ENCODE peak calls at places on chromosomes 1 and 21, in seven cellular contexts. U is K562, L is stomach, R is A549, H is transverse colon, F is ovary, T is suprapubic skin. Y is an unnamed sample.

GRCh38 chr21:33011462-33011861 is 14.3 kb upstream of the OLIG2 start:
- DNase-seq in H (no peak), U (no peak), R (peak; percentile 76), F (no peak), L (no peak), T (no peak), Y (no peak)

GRCh38 chr1:83882906-83883305 is 116.0 kb downstream of the TTLL7 start:
- DNase-seq in L (no peak), U (peak; percentile 13), F (no peak), T (no peak), R (peak; percentile 23), H (peak; percentile 14), Y (no peak)

GRCh38 chr1:208033236-208033635 is 122.3 kb upstream of the CD34 start:
- DNase-seq in T (no peak), H (no peak), R (no peak), U (no peak), F (no peak), L (no peak), Y (no peak)

GRCh38 chr1:212205843-212206242 is 79.4 kb upstream of the PPP2R5A start:
- DNase-seq in L (no peak), F (no peak), H (no peak), R (no peak), U (peak; percentile 63), T (no peak), Y (no peak)

GRCh38 chr1:64043976-64044375 is 159.4 kb upstream of the UBE2U start:
- DNase-seq in H (no peak), L (no peak), T (no peak), R (no peak), F (no peak), U (no peak), Y (no peak)

GRCh38 chr1:6007318-6008083 is 15.3 kb upstream of the NPHP4 start:
- DNase-seq in U (peak; percentile 83), H (no peak), F (no peak), R (no peak), T (no peak), L (no peak), Y (no peak)

GRCh38 chr1:9009438-9010366 is 16.5 kb downstream of the SLC2A7 start:
- DNase-seq in F (peak; percentile 41), R (peak; percentile 30), T (no peak), L (peak; percentile 29), H (peak; percentile 47), U (peak; percentile 47), Y (no peak)

GRCh38 chr1:167482184-167482583 is 36.1 kb downstream of the CD247 start:
- DNase-seq in T (no peak), R (no peak), F (no peak), L (no peak), H (no peak), U (no peak), Y (no peak)

GRCh38 chr1:161420763-161421455 is 53.2 kb upstream of the CFAP126 start:
- DNase-seq in U (peak; percentile 46), R (peak; percentile 73), H (no peak), L (no peak), T (no peak), F (no peak), Y (no peak)

GRCh38 chr1:183186820-183187219 is 756 bp downstream of the LAMC2 start:
- DNase-seq in U (no peak), L (no peak), R (no peak), F (no peak), H (no peak), T (no peak), Y (no peak)

GRCh38 chr1:28830814-28831213 is 18.8 kb downstream of the OPRD1 start:
- DNase-seq in L (no peak), U (peak; percentile 28), F (no peak), R (no peak), H (no peak), T (no peak), Y (no peak)

GRCh38 chr1:20511518-20512428 is 3.8 kb upstream of the MUL1 start:
- DNase-seq in T (no peak), R (no peak), F (no peak), L (no peak), H (no peak), U (no peak), Y (no peak)

GRCh38 chr1:97827887-97828286 is 92.9 kb downstream of the DPYD start:
- DNase-seq in L (no peak), T (no peak), R (no peak), F (no peak), H (no peak), U (no peak), Y (no peak)
- TF ChIP-seq EP300 in L (no peak), T (no peak), R (no peak), F (no peak), H (no peak), U (no peak), Y (no peak)

GRCh38 chr1:116379674-116380498 is 6.8 kb downstream of the ATP1A1 start:
- DNase-seq in H (no peak), R (no peak), U (no peak), L (no peak), T (no peak), F (no peak), Y (no peak)

GRCh38 chr1:116375884-116376733 is 3.1 kb downstream of the ATP1A1 start:
- DNase-seq in F (peak; percentile 57), R (peak; percentile 46), T (peak; percentile 91), H (peak; percentile 90), L (peak; percentile 83), U (peak; percentile 61), Y (peak; percentile 66)

GRCh38 chr1:116379057-116379630 is 6.1 kb downstream of the ATP1A1 start:
- DNase-seq in L (no peak), U (no peak), F (no peak), R (no peak), T (no peak), H (no peak), Y (no peak)

GRCh38 chr1:116376734-116377096 is 3.7 kb downstream of the ATP1A1 start:
- DNase-seq in F (no peak), H (no peak), U (no peak), L (no peak), T (no peak), R (no peak), Y (no peak)

DNA sequence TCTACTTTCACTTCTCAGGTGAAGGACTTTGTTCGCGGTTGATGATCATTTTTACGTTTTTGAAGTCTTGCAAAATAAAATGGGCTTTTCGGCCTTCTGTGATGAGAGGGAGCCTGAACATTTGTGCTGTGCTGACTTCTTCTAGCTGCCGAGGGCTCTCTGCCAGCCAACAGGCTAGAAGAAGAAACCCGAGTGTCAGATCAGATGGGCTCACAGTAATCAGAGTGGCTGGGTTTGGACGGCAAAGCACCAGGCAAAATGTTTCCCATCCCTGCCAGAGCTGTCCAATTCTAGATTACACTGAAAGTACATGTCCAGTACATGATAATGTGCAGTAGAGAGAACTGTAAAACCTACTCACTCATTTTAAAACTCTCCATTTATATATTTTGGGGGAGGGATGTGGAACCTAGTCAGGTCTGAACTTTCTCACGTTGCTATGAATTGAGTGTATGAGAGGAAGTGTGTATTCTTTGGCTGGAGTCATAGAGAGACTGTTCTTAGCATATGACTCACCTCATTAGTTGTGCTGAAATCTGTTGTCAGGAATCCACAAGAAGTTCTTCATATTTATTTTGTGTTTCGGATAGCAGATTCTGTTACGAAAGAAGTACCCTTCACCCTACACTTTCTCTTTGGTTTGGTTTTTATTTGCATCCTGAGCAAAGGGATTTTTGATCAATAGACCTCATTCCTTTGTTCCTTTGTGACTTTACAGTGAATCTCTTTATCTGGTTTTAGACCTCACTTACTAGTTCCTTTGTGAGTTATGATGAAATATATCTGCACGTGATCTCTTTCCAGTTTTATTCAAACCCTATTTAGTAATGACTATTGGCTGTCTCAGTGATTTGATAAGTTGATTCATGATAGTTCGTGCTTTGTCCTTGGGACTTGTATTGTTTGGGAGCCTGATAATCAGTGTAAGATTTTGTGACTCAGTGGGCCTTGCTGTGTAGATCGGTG is 4.8 kb downstream of the ATP1A1 start:
- DNase-seq in U (peak; percentile 50), T (no peak), L (no peak), R (peak; percentile 45), H (peak; percentile 39), F (peak; percentile 74), Y (peak; percentile 52)
- H3K4me3 ChIP-seq in U (no peak overlapping the region), T (peak overlapping the region; percentile 90), L (peak overlapping the region; percentile 95), R (peak overlapping the region; percentile 7), H (peak overlapping the region; percentile 12), F (peak overlapping the region; percentile 0), Y (peak overlapping the region; percentile 4)

GRCh38 chr1:215005656-215006335 is 76.7 kb upstream of the KCNK2 start:
- DNase-seq in T (no peak), U (no peak), L (no peak), H (no peak), F (no peak), R (no peak), Y (no peak)

GRCh38 chr1:215002471-215002870 is 80.1 kb upstream of the KCNK2 start:
- DNase-seq in H (no peak), F (no peak), U (no peak), T (no peak), L (no peak), R (no peak), Y (no peak)

GRCh38 chr1:215003686-215004085 is 78.9 kb upstream of the KCNK2 start:
- DNase-seq in H (no peak), U (no peak), F (no peak), L (no peak), T (no peak), R (no peak), Y (no peak)

GRCh38 chr1:215005078-215005477 is 77.5 kb upstream of the KCNK2 start:
- DNase-seq in H (no peak), R (no peak), U (no peak), L (peak; percentile 27), F (no peak), T (no peak), Y (no peak)

DNA sequence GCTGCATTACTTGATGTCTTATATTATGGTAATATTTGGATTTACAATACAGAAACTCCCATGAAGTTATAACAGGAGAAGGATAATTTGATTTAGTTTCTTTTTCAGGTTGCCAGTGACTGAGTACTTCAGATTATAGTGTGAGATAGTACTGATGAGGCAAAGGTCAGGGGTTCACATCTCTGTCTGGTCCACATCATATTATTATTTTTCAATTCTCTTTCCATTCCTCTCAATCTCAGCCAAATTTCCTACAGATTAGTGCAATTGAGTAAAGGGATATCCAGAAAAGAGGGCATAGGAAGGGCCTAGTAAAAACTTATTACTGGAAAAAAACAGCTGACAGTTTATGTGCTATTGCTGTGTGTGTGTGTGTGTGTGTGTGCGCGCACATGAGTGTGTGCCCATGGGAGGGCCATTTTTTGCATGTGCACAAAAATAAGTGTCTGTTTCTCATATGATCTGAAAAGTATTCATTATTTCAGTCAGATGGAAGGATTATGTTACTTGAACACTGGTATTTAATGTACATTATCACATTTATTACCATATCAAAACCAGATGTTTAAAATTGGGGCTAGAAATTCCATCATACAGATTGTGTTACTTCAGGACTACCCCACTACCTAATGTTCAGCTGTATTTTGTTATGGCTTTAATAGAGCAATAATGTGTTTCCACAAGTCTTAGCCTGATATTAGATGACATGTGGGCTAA is 78.3 kb upstream of the KCNK2 start:
- DNase-seq in U (no peak), L (no peak), F (no peak), R (no peak), H (no peak), T (no peak), Y (no peak)
- TF ChIP-seq EP300 in U (no peak), L (no peak), F (no peak), R (no peak), H (no peak), T (no peak), Y (no peak)

DNA sequence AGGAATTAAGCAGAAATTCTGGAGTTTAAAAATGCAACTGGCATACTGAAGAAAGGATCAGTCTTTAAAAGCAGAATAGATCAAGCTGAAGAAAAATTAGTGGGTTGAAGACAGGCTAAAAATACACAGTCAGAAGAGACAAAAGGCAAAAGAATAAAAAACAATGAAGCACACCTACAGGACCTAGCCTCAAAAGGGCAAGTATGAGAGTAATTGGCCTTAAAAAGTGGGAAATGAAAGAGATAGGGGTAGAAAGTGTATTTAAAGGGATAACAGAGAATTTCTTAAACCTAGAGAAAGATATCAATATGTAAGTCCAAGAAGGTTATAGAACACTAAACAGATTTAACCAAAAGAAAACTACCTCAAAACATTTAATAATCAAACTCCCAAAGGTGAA is 152.4 kb downstream of the GPATCH2 start:
- DNase-seq in H (no peak), R (no peak), T (no peak), F (no peak), U (no peak), L (no peak), Y (no peak)
- H3K4me3 ChIP-seq in H (no peak overlapping the region), R (no peak overlapping the region), T (no peak overlapping the region), F (no peak overlapping the region), U (no peak overlapping the region), L (no peak overlapping the region), Y (no peak overlapping the region)